ENCODE peak calls at places on chromosomes 11 and 22, in six cellular contexts. R is tibial artery, V is MG63, E is colonic mucosa, P is uterus, B is tibial nerve. L is an unnamed sample. For H3K27me3, the result is how much of the 10 kb centered on the place peaks cover.

GRCh38 chr11:35814720-35815305 is 129.0 kb upstream of the LDLRAD3 start:
- DNase-seq in P (no peak), R (no peak), E (no peak), V (no peak), B (no peak), L (no peak)

GRCh38 chr11:106917973-106918372 is 100.3 kb downstream of the GUCY1A2 start:
- DNase-seq in B (no peak), P (no peak), R (no peak), V (no peak), E (no peak), L (no peak)

GRCh38 chr11:41459602-41460405 is at the start of gene LRRC4C:
- DNase-seq in V (peak), B (no peak), E (no peak), R (no peak), P (no peak), L (no peak)

GRCh38 chr11:19677380-19678080 is 35.1 kb upstream of the NAV2 start:
- DNase-seq in V (no peak), B (no peak), R (no peak), P (no peak), E (no peak), L (no peak)

GRCh38 chr11:1511937-1512496 is 25.4 kb upstream of the MOB2 start:
- DNase-seq in B (no peak), R (no peak), P (no peak), E (no peak), V (no peak), L (no peak)

GRCh38 chr11:122720482-122720881 is 65.0 kb downstream of the UBASH3B start:
- DNase-seq in P (no peak), B (no peak), V (no peak), E (no peak), R (no peak), L (no peak)

GRCh38 chr22:45204241-45204640 is 36.5 kb downstream of the KIAA0930 start:
- DNase-seq in R (no peak), P (no peak), V (no peak), E (no peak), B (no peak), L (no peak)

GRCh38 chr22:29348956-29349355 is 33.5 kb upstream of the RASL10A start:
- DNase-seq in E (no peak), B (no peak), V (no peak), P (no peak), R (no peak), L (no peak)

GRCh38 chr22:24937114-24937513 is 9.4 kb downstream of the LHFPL7 start:
- DNase-seq in P (no peak), E (no peak), V (no peak), R (no peak), B (no peak), L (no peak)

GRCh38 chr11:78031629-78032028 is 8.6 kb upstream of the KCTD14 start:
- DNase-seq in B (no peak), P (no peak), V (no peak), E (no peak), R (no peak), L (no peak)

GRCh38 chr11:95339554-95339953 is 108.6 kb upstream of the SESN3 start:
- DNase-seq in P (no peak), E (no peak), R (no peak), V (no peak), B (no peak), L (no peak)

GRCh38 chr11:1122356-1123002 is 35.3 kb upstream of the MUC5AC start:
- DNase-seq in B (no peak), V (peak), R (peak), P (no peak), E (no peak), L (no peak)

GRCh38 chr11:61041755-61042518 is 60.4 kb upstream of the CD5 start:
- DNase-seq in V (peak), E (peak), B (no peak), R (no peak), P (no peak), L (no peak)

GRCh38 chr11:94400075-94400838 is 962 bp downstream of the GPR83 start:
- DNase-seq in R (no peak), B (no peak), P (no peak), V (no peak), E (no peak), L (no peak)

GRCh38 chr11:62546937-62547625 is 475 bp upstream of the AHNAK start:
- DNase-seq in V (peak), B (no peak), R (no peak), E (peak), P (peak), L (no peak)

GRCh38 chr11:115608976-115609375 is 104.8 kb upstream of the CADM1 start:
- DNase-seq in P (no peak), V (no peak), R (no peak), E (no peak), B (no peak), L (no peak)

GRCh38 chr11:115612331-115612730 is 108.1 kb upstream of the CADM1 start:
- DNase-seq in V (no peak), P (no peak), B (no peak), R (no peak), E (no peak), L (no peak)

GRCh38 chr11:115611343-115611742 is 107.1 kb upstream of the CADM1 start:
- DNase-seq in R (no peak), B (no peak), V (no peak), E (no peak), P (no peak), L (no peak)

GRCh38 chr11:115613004-115613403 is 108.8 kb upstream of the CADM1 start:
- DNase-seq in B (no peak), V (no peak), P (no peak), E (no peak), R (no peak), L (no peak)

GRCh38 chr11:115610908-115611307 is 106.7 kb upstream of the CADM1 start:
- DNase-seq in V (no peak), E (no peak), P (no peak), B (no peak), R (no peak), L (no peak)
- H3K27me3 ChIP-seq in V (under half), E (under half), P (under half), B (under half), R (under half), L (under half)

GRCh38 chr22:35541254-35541748 is 670 bp downstream of the RASD2 start:
- DNase-seq in R (no peak), E (no peak), B (no peak), P (no peak), V (no peak), L (no peak)
- H3K27me3 ChIP-seq in R (under half), E (under half), B (under half), P (under half), V (under half), L (under half)

GRCh38 chr22:19758896-19759458 is 1.6 kb upstream of the TBX1 start:
- DNase-seq in P (no peak), B (no peak), E (no peak), R (no peak), V (no peak), L (no peak)
- H3K27me3 ChIP-seq in P (under half), B (under half), E (half or more), R (under half), V (under half), L (under half)

DNA sequence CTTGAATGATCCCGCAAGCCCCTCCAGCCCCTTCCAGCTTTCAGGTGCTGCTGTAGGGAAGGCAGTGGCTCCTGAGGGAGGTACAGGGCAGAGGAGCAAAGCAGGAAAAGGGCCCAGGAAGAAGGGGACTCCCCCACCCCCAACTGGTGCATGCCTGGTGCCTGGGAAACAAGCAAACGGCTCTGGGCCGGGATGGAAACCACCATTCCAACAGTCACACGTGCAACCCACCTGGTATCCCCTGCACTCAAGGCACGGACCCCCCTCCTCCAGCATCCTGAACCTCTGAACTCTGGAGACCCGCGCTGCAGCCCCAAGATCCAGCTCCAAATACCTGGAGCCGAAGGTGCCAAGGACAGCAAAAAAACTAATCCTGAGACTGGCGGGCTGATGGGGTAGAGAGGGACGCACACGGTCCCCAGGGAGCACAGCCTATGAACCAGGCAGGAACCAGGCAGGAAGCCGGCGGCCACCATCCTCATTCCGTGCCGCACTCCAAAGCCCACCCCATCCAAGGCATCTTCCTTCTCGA is 537 bp downstream of the SCN4B start:
- DNase-seq in P (no peak), E (no peak), R (no peak), V (no peak), B (no peak), L (no peak)
- H3K27me3 ChIP-seq in P (under half), E (half or more), R (under half), V (under half), B (under half), L (under half)

GRCh38 chr11:76327223-76327622 is 53.7 kb downstream of the THAP12 start:
- DNase-seq in P (no peak), R (no peak), E (no peak), V (no peak), B (no peak), L (no peak)
- H3K27me3 ChIP-seq in P (under half), R (under half), E (under half), V (under half), B (under half), L (under half)

DNA sequence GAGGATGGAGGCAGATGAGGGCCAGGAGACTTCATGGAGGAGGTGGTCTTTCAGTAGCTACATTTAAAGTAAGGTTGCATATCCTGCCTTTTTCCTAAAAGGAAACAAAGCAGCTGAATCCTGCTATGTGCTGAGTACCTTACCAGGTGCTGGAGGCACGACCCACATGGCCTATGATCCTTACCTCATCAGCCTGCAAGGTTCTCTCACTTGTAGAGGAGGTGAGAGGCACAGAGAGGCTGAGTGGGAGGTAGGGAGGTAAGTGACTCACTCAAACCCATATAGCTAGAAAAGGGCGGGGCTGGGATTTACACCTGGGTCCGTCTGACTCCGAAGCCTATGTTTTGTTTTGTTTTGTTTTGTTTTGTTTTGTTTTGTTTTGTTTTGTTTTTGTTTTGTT is 75.8 kb downstream of the BUD13 start:
- DNase-seq in E (peak), R (peak), P (no peak), V (no peak), B (no peak), L (peak)
- H3K27me3 ChIP-seq in E (under half), R (under half), P (under half), V (under half), B (under half), L (under half)

DNA sequence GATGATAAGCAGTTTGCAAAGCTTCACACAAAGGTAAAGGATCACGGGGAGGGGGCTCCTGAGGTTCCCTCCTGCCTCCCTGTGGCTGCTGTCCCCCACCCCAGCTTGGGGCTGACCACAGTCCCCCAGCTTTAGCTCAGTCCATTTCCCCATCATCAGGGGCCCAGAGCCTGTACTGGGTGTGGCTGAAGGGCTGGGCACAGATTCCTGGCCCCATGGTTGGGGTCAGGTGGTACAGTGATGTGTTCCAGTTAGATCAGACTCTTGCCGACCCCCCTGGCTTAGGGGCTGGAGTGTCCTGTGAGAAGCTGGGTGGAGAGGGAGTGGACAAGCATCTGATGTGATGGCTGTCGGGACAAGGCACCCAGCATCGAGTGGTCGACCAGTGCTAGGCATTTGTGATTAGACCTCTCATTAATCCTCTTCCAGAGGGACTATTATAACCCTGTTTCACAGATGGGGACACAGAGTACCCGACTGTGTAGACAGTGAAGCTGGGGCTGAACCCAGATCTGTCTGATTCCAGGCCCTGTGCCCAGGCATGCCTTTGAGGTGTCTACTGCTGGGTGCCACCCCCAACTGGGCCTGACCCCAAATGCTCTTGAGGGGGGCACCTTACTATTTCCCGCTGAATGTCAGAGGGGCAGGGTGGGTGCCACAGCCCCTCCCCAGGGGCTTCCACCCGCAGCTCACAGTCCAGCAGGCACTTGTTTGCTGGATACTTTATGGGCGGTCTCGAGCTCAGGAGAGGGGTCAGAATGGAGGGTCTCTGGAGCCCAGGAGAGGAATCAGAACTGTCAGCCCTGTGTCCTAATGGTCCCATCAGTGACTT is 4.3 kb downstream of the SHANK3 start:
- DNase-seq in V (no peak), E (no peak), B (no peak), P (no peak), R (peak), L (no peak)
- H3K27me3 ChIP-seq in V (under half), E (under half), B (under half), P (under half), R (under half), L (under half)

DNA sequence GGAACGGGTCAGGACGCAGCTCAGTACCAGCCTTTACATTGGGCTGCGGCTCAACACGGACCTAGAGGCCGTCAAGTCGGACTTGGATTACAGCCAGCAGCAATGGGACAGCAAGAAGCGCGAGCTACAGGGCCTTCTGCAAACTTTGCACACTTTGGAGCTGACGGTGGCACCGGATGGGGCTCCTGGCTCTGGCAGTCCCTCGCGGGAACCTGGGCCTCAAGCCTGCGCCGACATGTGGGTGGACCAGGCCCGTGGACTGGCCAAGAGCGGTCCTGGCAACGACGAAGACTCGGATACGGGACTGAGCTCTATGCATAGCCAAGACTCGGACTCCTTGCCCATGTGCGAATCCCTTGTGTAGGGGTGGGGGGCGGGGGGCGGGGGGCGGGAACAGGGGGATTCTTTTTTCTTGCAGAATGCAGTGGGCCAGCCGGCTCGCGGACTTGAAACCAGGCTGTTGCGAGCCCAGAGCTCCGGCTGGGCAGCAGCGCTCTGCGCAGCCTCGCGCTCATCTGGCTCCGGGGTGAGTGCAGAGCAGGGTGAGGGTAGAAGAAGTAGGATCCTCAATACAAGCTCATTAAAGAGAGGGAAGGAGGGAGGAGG is 1.7 kb downstream of the RASSF10 start:
- DNase-seq in P (no peak), E (peak), B (no peak), V (no peak), R (no peak), L (peak)
- H3K27me3 ChIP-seq in P (under half), E (under half), B (under half), V (half or more), R (under half), L (under half)

DNA sequence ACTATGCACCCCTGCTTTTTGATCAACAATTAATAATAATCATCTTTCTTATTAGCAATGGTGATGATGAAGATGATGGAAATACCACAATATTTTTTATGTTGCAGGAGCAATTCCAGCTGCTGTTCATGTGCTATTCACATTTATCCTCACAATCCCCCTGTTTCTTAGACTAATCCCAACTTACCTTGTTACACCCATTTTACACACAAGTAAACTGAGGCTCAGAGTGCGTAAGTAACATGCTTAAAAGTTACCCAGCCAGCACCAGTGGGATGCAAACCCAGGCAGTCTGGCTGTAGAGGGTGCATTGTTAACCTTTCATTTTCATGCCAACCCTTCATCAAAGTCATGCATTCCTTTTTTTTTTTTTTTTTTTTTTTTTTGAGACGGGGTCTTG is 1.6 kb upstream of the CRYBA4 start:
- DNase-seq in R (no peak), P (no peak), B (no peak), V (no peak), E (no peak), L (no peak)
- H3K27me3 ChIP-seq in R (under half), P (under half), B (under half), V (under half), E (under half), L (under half)

GRCh38 chr22:38455530-38456271 is 702 bp upstream of the KCNJ4 start:
- DNase-seq in E (no peak), V (peak), R (no peak), P (no peak), B (no peak), L (no peak)
- H3K27me3 ChIP-seq in E (half or more), V (under half), R (under half), P (under half), B (under half), L (under half)

L was measured in lung.